ENCODE peak calls at places on chromosomes 16 and 17, in seven cellular contexts. C is GM12892; O is stimulated activated CD8-positive, alpha-beta memory T cell treated with anti-CD3 and anti-CD28 coated beads, Interleukin-4, amount 100 ng/mL, for 24 hours; B is hypothalamus; N is AG09319; D is Ammon's horn; W is activated T-helper 1 cell treated with anti-CD3 and anti-CD28 coated beads, Interleukin-2, amount 50 U/mL, for 16 hours. M is an unnamed sample.
A peak's percentile ranks its signal among the peaks of the same experiment; 100 is the strongest.

GRCh38 chr17:38604479-38605229 is 1.1 kb downstream of the SRCIN1 start:
- DNase-seq in C (no peak), O (no peak), B (peak; percentile 59), N (no peak), D (peak; percentile 78), W (no peak), M (no peak)

GRCh38 chr16:56594292-56594619 is 4.9 kb downstream of the MT3 start:
- DNase-seq in C (no peak), O (no peak), B (no peak), N (no peak), D (no peak), W (no peak), M (no peak)

GRCh38 chr17:77316651-77317050 is 175.9 kb downstream of the SEC14L1 start:
- DNase-seq in C (no peak), O (no peak), B (no peak), N (no peak), D (no peak), W (no peak), M (no peak)

GRCh38 chr16:29757950-29758466 is 12.2 kb upstream of the C16orf54 start:
- DNase-seq in C (no peak), O (no peak), B (no peak), N (peak; percentile 15), D (no peak), W (no peak), M (no peak)

GRCh38 chr16:11967195-11967911 is 2.3 kb downstream of the TNFRSF17 start:
- DNase-seq in C (no peak), O (no peak), B (no peak), N (no peak), D (no peak), W (no peak), M (no peak)

GRCh38 chr16:23355106-23355670 is 53.1 kb downstream of the SCNN1B start:
- DNase-seq in C (no peak), O (no peak), B (no peak), N (no peak), D (no peak), W (no peak), M (no peak)

GRCh38 chr17:27975146-27976011 is 67.1 kb upstream of the NLK start:
- DNase-seq in C (no peak), O (no peak), B (no peak), N (no peak), D (no peak), W (no peak), M (no peak)

GRCh38 chr17:62625184-62625869 is 2.1 kb upstream of the MRC2 start:
- DNase-seq in C (no peak), O (no peak), B (no peak), N (no peak), D (no peak), W (no peak), M (no peak)

GRCh38 chr17:73972901-73973300 is 230.6 kb upstream of the RPL38 start:
- DNase-seq in C (no peak), O (no peak), B (no peak), N (no peak), D (no peak), W (no peak), M (no peak)

GRCh38 chr17:31488982-31489294 is 97.5 kb downstream of the RAB11FIP4 start:
- DNase-seq in C (no peak), O (no peak), B (no peak), N (no peak), D (no peak), W (no peak), M (no peak)

GRCh38 chr16:76190480-76190879 is 86.7 kb upstream of the CNTNAP4 start:
- DNase-seq in C (no peak), O (no peak), B (no peak), N (no peak), D (no peak), W (no peak), M (no peak)

GRCh38 chr16:77899416-77899815 is 111.1 kb downstream of the VAT1L start:
- DNase-seq in C (no peak), O (no peak), B (no peak), N (no peak), D (no peak), W (no peak), M (no peak)

GRCh38 chr16:86515780-86516617 is 5.7 kb downstream of the FOXF1 start:
- DNase-seq in C (no peak), O (no peak), B (no peak), N (no peak), D (no peak), W (no peak), M (no peak)

GRCh38 chr17:20091161-20092029 is 82.2 kb downstream of the SPECC1 start:
- DNase-seq in C (no peak), O (no peak), B (no peak), N (no peak), D (no peak), W (no peak), M (no peak)

GRCh38 chr16:57536306-57537193 is at the start of gene CCDC102A:
- DNase-seq in C (no peak), O (no peak), B (no peak), N (peak; percentile 5), D (no peak), W (peak; percentile 36), M (no peak)

GRCh38 chr17:13671341-13671740 is 69.6 kb upstream of the HS3ST3A1 start:
- DNase-seq in C (no peak), O (no peak), B (no peak), N (no peak), D (no peak), W (no peak), M (no peak)

GRCh38 chr17:45364531-45365390 is 47.9 kb upstream of the MAP3K14 start:
- DNase-seq in C (no peak), O (no peak), B (no peak), N (no peak), D (no peak), W (no peak), M (no peak)

GRCh38 chr16:23640669-23640958 is 496 bp downstream of the PALB2 start:
- DNase-seq in C (peak; percentile 21), O (no peak), B (no peak), N (no peak), D (no peak), W (no peak), M (no peak)

M was measured in HCT116.